ENCODE peak calls at places on chromosomes 2 and 18, in eight cellular contexts. L is AG08395, K is WERI-Rb-1, F is DMS53, H is OCI-LY7, U is dermis blood vessel endothelial cell, P is left cardiac atrium, A is NCI-H460. Q is an unnamed sample.

GRCh38 chr2:22623620-22624019 is 761.4 kb upstream of the KLHL29 start:
- DNase-seq in H (no peak), K (no peak), A (no peak), P (no peak), U (no peak), L (no peak), F (no peak), Q (no peak)

GRCh38 chr2:176419591-176420071 is 150.4 kb downstream of the MTX2 start:
- DNase-seq in A (no peak), F (no peak), U (peak), L (peak), P (no peak), H (no peak), K (no peak), Q (no peak)

GRCh38 chr2:26043862-26044736 is 10.2 kb downstream of the RAB10 start:
- DNase-seq in P (peak), F (no peak), K (no peak), H (no peak), L (no peak), A (no peak), U (peak), Q (peak)

GRCh38 chr18:48007381-48007780 is 76.9 kb upstream of the SMAD2 start:
- DNase-seq in L (no peak), F (no peak), U (no peak), P (no peak), A (no peak), H (no peak), K (no peak), Q (no peak)

GRCh38 chr2:12555012-12555645 is 161.6 kb upstream of the TRIB2 start:
- DNase-seq in U (peak), H (no peak), L (peak), P (no peak), F (no peak), A (no peak), K (peak), Q (no peak)

GRCh38 chr2:229861431-229861830 is 60.4 kb downstream of the TRIP12 start:
- DNase-seq in H (no peak), L (peak), F (no peak), A (no peak), U (no peak), P (no peak), K (no peak), Q (no peak)

GRCh38 chr18:10353791-10354190 is 100.6 kb upstream of the APCDD1 start:
- DNase-seq in H (no peak), F (peak), K (no peak), P (no peak), L (peak), A (no peak), U (peak), Q (no peak)

GRCh38 chr2:37080674-37081073 is 3.5 kb downstream of the HEATR5B start:
- DNase-seq in U (peak), L (no peak), P (no peak), H (peak), K (no peak), F (no peak), A (no peak), Q (no peak)

GRCh38 chr2:28356095-28356911 is 36.4 kb upstream of the FOSL2 start:
- DNase-seq in F (peak), H (no peak), K (no peak), P (peak), L (peak), U (peak), A (no peak), Q (no peak)

GRCh38 chr18:68219867-68220266 is 495.0 kb downstream of the TMX3 start:
- DNase-seq in K (no peak), H (no peak), L (peak), P (no peak), A (no peak), F (no peak), U (no peak), Q (no peak)

GRCh38 chr2:9492927-9493326 is 18.6 kb downstream of the IAH1 start:
- DNase-seq in P (no peak), U (no peak), H (no peak), F (no peak), K (no peak), A (no peak), L (no peak), Q (no peak)

GRCh38 chr2:179571141-179571713 is 290.2 kb downstream of the ZNF385B start:
- DNase-seq in F (no peak), P (no peak), H (no peak), A (no peak), U (no peak), L (no peak), K (no peak), Q (no peak)

GRCh38 chr2:147800316-147800715 is 44.5 kb upstream of the ACVR2A start:
- DNase-seq in U (no peak), F (no peak), A (no peak), H (no peak), K (no peak), P (no peak), L (no peak), Q (no peak)

GRCh38 chr2:127401757-127402695 is 14.3 kb upstream of the MAP3K2 start:
- DNase-seq in L (no peak), U (no peak), A (no peak), H (no peak), P (no peak), K (no peak), F (no peak), Q (no peak)

GRCh38 chr2:236743623-236744280 is 174.1 kb downstream of the ACKR3 start:
- DNase-seq in A (no peak), U (peak), L (peak), F (no peak), H (no peak), P (no peak), K (no peak), Q (no peak)

GRCh38 chr2:118945921-118946320 is 3.9 kb downstream of the MARCO start:
- DNase-seq in F (no peak), P (no peak), L (no peak), H (no peak), A (no peak), U (no peak), K (no peak), Q (no peak)

GRCh38 chr2:156366747-156367146 is 34.2 kb upstream of the NR4A2 start:
- DNase-seq in U (no peak), P (no peak), K (no peak), L (no peak), F (no peak), H (no peak), A (no peak), Q (no peak)

GRCh38 chr2:70638561-70638960 is 84.9 kb upstream of the TGFA start:
- DNase-seq in H (no peak), U (no peak), P (no peak), F (no peak), A (no peak), L (no peak), K (no peak), Q (no peak)

GRCh38 chr2:5694016-5694690 is 2.0 kb downstream of the SOX11 start:
- DNase-seq in L (no peak), P (no peak), K (peak), A (no peak), H (peak), F (peak), U (no peak), Q (peak)

GRCh38 chr2:43051316-43051715 is 175.1 kb downstream of the ZFP36L2 start:
- DNase-seq in U (peak), L (no peak), F (no peak), H (no peak), P (peak), A (peak), K (no peak), Q (no peak)

GRCh38 chr2:167293172-167293781 is 405.0 kb downstream of the XIRP2 start:
- DNase-seq in U (peak), L (no peak), K (peak), H (no peak), F (peak), P (no peak), A (peak), Q (peak)

Q was measured in GM23338.